ENCODE peak calls at places on chromosomes 1 and 21, in ten cellular contexts. Z is midbrain; R is stimulated activated CD8-positive, alpha-beta memory T cell treated with anti-CD3 and anti-CD28 coated beads, Interleukin-4, amount 100 ng/mL, for 24 hours; T is right atrium auricular region; K is breast epithelium; N is stimulated activated CD4-positive, alpha-beta T cell treated with anti-CD3 and anti-CD28 coated beads, Interleukin-2, amount 100 ng/mL, for 4 hours; I is cardiac septum; B is heart right ventricle; Q is nephron progenitor cell; M is neural progenitor cell. V is an unnamed sample.

GRCh38 chr1:115201598-115201997 is 112.3 kb upstream of the TSPAN2 start:
- DNase-seq in N (no peak), Z (no peak), K (no peak), T (no peak), Q (no peak), I (no peak), R (no peak), M (no peak), B (no peak), V (no peak)

GRCh38 chr1:203045821-203046594 is 19.7 kb downstream of the PPFIA4 start:
- DNase-seq in I (no peak), R (no peak), N (no peak), M (no peak), Z (no peak), B (no peak), K (no peak), Q (no peak), T (no peak), V (no peak)

GRCh38 chr21:45640888-45641479 is 2.5 kb upstream of the PCBP3 start:
- DNase-seq in T (no peak), K (no peak), Q (no peak), Z (no peak), I (no peak), B (peak; percentile 53), R (no peak), M (peak; percentile 66), N (no peak), V (peak; percentile 53)

GRCh38 chr1:211259596-211260126 is 495 bp downstream of the RCOR3 start:
- DNase-seq in B (peak; percentile 61), N (peak; percentile 35), T (no peak), M (no peak), R (peak; percentile 35), Q (no peak), Z (peak; percentile 53), K (peak; percentile 38), I (peak; percentile 81), V (peak; percentile 63)

GRCh38 chr1:246065592-246065991 is 441.5 kb downstream of the SMYD3 start:
- DNase-seq in N (no peak), B (no peak), Z (no peak), K (no peak), R (no peak), I (no peak), Q (no peak), T (no peak), M (peak; percentile 11), V (no peak)

GRCh38 chr1:181936768-181937581 is 124.5 kb downstream of the ZNF648 start:
- DNase-seq in Q (peak; percentile 71), I (no peak), Z (peak; percentile 60), K (peak; percentile 53), N (no peak), R (no peak), T (no peak), B (no peak), M (peak; percentile 82), V (no peak)

GRCh38 chr1:112711041-112711440 is 4.1 kb downstream of the PPM1J start:
- DNase-seq in B (no peak), Q (peak; percentile 36), R (no peak), Z (no peak), T (no peak), M (no peak), N (no peak), I (peak; percentile 59), K (no peak), V (no peak)

GRCh38 chr1:239951518-239952130 is 140.1 kb upstream of the FMN2 start:
- DNase-seq in I (no peak), R (peak; percentile 22), Q (peak; percentile 80), M (peak; percentile 89), N (peak; percentile 16), T (no peak), B (no peak), Z (peak; percentile 77), K (peak; percentile 26), V (peak; percentile 69)

GRCh38 chr21:43585924-43586411 is 73.3 kb downstream of the HSF2BP start:
- DNase-seq in N (no peak), R (no peak), T (peak; percentile 91), I (no peak), B (no peak), M (peak; percentile 79), Q (peak; percentile 20), K (peak; percentile 92), Z (no peak), V (peak; percentile 80)

GRCh38 chr1:85898861-85899260 is 190.6 kb upstream of the ZNHIT6 start:
- DNase-seq in N (no peak), I (no peak), Z (no peak), R (no peak), M (no peak), T (no peak), B (no peak), Q (no peak), K (no peak), V (no peak)

GRCh38 chr1:29974345-29974744 is 738.0 kb downstream of the PTPRU start:
- DNase-seq in R (no peak), B (no peak), Z (no peak), T (no peak), N (no peak), M (peak; percentile 32), K (no peak), Q (no peak), I (no peak), V (no peak)

GRCh38 chr1:47189844-47190562 is at the start of gene PDZK1IP1:
- DNase-seq in Q (no peak), I (peak; percentile 75), B (peak; percentile 71), R (no peak), N (no peak), K (peak; percentile 94), T (peak; percentile 94), Z (peak; percentile 63), M (peak; percentile 67), V (peak; percentile 57)

GRCh38 chr1:80462006-80462405 is 1338.7 kb upstream of the ADGRL2 start:
- DNase-seq in I (no peak), R (no peak), N (no peak), M (no peak), K (no peak), B (no peak), Q (no peak), Z (peak; percentile 1), T (no peak), V (no peak)

GRCh38 chr1:162861101-162861500 is at the start of gene CCDC190:
- DNase-seq in M (no peak), K (no peak), N (no peak), Q (no peak), B (peak; percentile 30), T (no peak), Z (peak; percentile 27), I (no peak), R (no peak), V (no peak)

GRCh38 chr1:160066829-160067720 is 2.9 kb downstream of the KCNJ10 start:
- DNase-seq in R (no peak), B (no peak), I (no peak), K (no peak), N (no peak), Q (no peak), Z (peak; percentile 28), M (no peak), T (no peak), V (no peak)